ENCODE peak calls at places on chromosomes 7 and 10, in six cellular contexts. W is GM20000, N is PC-3, Q is cardiac fibroblast, D is endothelial cell, L is GM12865. Z is an unnamed sample.

GRCh38 chr7:134154581-134155130 is 27.5 kb downstream of the LRGUK start:
- DNase-seq in W (no peak), N (no peak), Q (no peak), D (no peak), L (no peak), Z (no peak)

GRCh38 chr7:101563198-101563901 is 65.7 kb downstream of the MYL10 start:
- DNase-seq in W (peak), N (no peak), Q (no peak), D (no peak), L (no peak), Z (peak)

GRCh38 chr10:71302874-71303568 is 16.0 kb upstream of the SLC29A3 start:
- DNase-seq in W (peak), N (peak), Q (peak), D (no peak), L (peak), Z (no peak)

GRCh38 chr7:24052572-24053223 is 231.3 kb upstream of the NPY start:
- DNase-seq in W (no peak), N (peak), Q (peak), D (no peak), L (no peak), Z (no peak)

GRCh38 chr10:119316729-119317097 is 109.3 kb downstream of the GRK5 start:
- DNase-seq in W (no peak), N (peak), Q (peak), D (no peak), L (no peak), Z (no peak)

GRCh38 chr7:28661826-28662225 is 249.5 kb downstream of the CREB5 start:
- DNase-seq in W (no peak), N (no peak), Q (no peak), D (no peak), L (no peak), Z (no peak)

GRCh38 chr7:47552631-47553030 is 29.3 kb downstream of the TNS3 start:
- DNase-seq in W (peak), N (peak), Q (peak), D (no peak), L (peak), Z (no peak)

GRCh38 chr10:22597142-22597541 is 117.2 kb downstream of the PIP4K2A start:
- DNase-seq in W (peak), N (no peak), Q (peak), D (no peak), L (peak), Z (no peak)

GRCh38 chr7:155667241-155667849 is 22.9 kb downstream of the RBM33 start:
- DNase-seq in W (no peak), N (no peak), Q (no peak), D (no peak), L (no peak), Z (no peak)

GRCh38 chr10:73639286-73639685 is 2.0 kb downstream of the MYOZ1 start:
- DNase-seq in W (no peak), N (no peak), Q (no peak), D (no peak), L (no peak), Z (no peak)

GRCh38 chr7:518630-519428 is 817 bp downstream of the PDGFA start:
- DNase-seq in W (peak), N (peak), Q (peak), D (peak), L (peak), Z (peak)

GRCh38 chr7:90931996-90932912 is 332.0 kb upstream of the FZD1 start:
- DNase-seq in W (peak), N (no peak), Q (peak), D (no peak), L (peak), Z (no peak)
- TF ChIP-seq CTCF in W (no peak), N (no peak), Q (no peak), D (no peak), L (no peak), Z (no peak)

GRCh38 chr10:84606428-84606827 is 278.0 kb downstream of the CCSER2 start:
- DNase-seq in W (no peak), N (no peak), Q (no peak), D (no peak), L (no peak), Z (no peak)
- TF ChIP-seq CTCF in W (no peak), N (no peak), Q (no peak), D (no peak), L (no peak), Z (no peak)

GRCh38 chr7:100493476-100494264 is 9.9 kb downstream of the NYAP1 start:
- DNase-seq in W (peak), N (no peak), Q (peak), D (peak), L (peak), Z (peak)
- TF ChIP-seq CTCF in W (no peak), N (no peak), Q (no peak), D (no peak), L (no peak), Z (no peak)

GRCh38 chr7:128030999-128031681 is at the start of gene LRRC4:
- DNase-seq in W (peak), N (no peak), Q (peak), D (peak), L (peak), Z (peak)
- TF ChIP-seq CTCF in W (no peak), N (no peak), Q (no peak), D (no peak), L (no peak), Z (no peak)

GRCh38 chr10:59285073-59285472 is 77.3 kb downstream of the FAM13C start:
- DNase-seq in W (no peak), N (no peak), Q (no peak), D (no peak), L (no peak), Z (no peak)
- TF ChIP-seq CTCF in W (no peak), N (no peak), Q (no peak), D (no peak), L (no peak), Z (no peak)

GRCh38 chr10:27861781-27862180 is 116.2 kb upstream of the MKX start:
- DNase-seq in W (no peak), N (no peak), Q (no peak), D (no peak), L (no peak), Z (no peak)

GRCh38 chr10:27865221-27865635 is 119.6 kb upstream of the MKX start:
- DNase-seq in W (no peak), N (peak), Q (no peak), D (no peak), L (no peak), Z (no peak)
- TF ChIP-seq CTCF in W (no peak), N (peak), Q (no peak), D (no peak), L (no peak), Z (no peak)

GRCh38 chr7:27099839-27100225 is 2.7 kb downstream of the HOXA2 start:
- DNase-seq in W (no peak), N (no peak), Q (no peak), D (no peak), L (no peak), Z (no peak)

GRCh38 chr7:27097686-27098492 is 2.1 kb upstream of the HOXA1 start:
- DNase-seq in W (peak), N (peak), Q (no peak), D (no peak), L (no peak), Z (no peak)

GRCh38 chr7:27096756-27097514 is 1.1 kb upstream of the HOXA1 start:
- DNase-seq in W (peak), N (peak), Q (no peak), D (no peak), L (peak), Z (no peak)

GRCh38 chr7:27099224-27099838 is 3.2 kb downstream of the HOXA2 start:
- DNase-seq in W (no peak), N (no peak), Q (no peak), D (no peak), L (no peak), Z (no peak)

DNA sequence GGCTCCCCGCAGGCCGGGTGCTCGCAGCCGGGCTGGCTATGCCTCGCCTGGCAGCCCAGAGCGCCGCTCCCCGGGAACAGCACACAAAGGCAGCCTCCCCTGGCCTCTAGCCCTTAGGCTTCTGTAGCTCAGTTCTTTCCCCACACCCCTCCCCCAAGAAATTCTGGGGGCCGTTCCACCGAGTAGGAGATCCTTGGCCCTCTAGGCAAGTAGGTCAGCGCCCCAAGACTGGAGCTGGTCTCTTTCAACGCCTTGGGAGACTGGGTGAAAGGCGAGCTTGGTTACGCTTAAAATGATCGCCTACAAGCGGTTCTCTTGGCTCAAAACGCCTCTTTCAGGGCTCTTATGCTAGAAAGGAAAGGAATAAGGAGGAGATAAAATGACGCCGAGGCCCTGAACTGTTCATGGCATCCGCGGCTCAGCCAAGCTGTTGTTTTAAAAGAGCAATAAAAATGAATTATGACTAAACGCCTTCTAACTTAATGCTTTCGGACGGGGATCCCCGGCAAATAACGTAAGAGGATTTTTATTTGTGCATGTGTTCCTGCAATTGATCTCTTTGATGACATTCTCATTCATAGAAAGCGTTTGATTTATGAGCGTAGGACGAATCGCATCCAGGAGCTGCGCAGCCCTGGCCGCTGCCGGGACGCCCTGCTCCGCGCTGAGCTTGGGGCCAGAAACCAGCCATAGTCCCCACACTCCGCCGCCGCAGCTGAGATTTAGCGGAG is 2.9 kb upstream of the HOXA1 start:
- DNase-seq in W (no peak), N (peak), Q (no peak), D (no peak), L (no peak), Z (no peak)
- TF ChIP-seq CTCF in W (no peak), N (no peak), Q (no peak), D (no peak), L (no peak), Z (no peak)

GRCh38 chr7:91784469-91784868 is 96.0 kb downstream of the MTERF1 start:
- DNase-seq in W (no peak), N (peak), Q (peak), D (no peak), L (peak), Z (no peak)
- TF ChIP-seq CTCF in W (no peak), N (peak), Q (peak), D (no peak), L (no peak), Z (no peak)

GRCh38 chr10:580796-581195 is 108.7 kb downstream of the DIP2C start:
- DNase-seq in W (no peak), N (peak), Q (peak), D (no peak), L (no peak), Z (no peak)

GRCh38 chr10:586151-586550 is 103.3 kb downstream of the DIP2C start:
- DNase-seq in W (no peak), N (no peak), Q (no peak), D (no peak), L (no peak), Z (no peak)

GRCh38 chr10:581776-582330 is 107.6 kb downstream of the DIP2C start:
- DNase-seq in W (no peak), N (no peak), Q (no peak), D (no peak), L (no peak), Z (no peak)

GRCh38 chr10:585502-585901 is 104.0 kb downstream of the DIP2C start:
- DNase-seq in W (no peak), N (no peak), Q (no peak), D (no peak), L (no peak), Z (no peak)

DNA sequence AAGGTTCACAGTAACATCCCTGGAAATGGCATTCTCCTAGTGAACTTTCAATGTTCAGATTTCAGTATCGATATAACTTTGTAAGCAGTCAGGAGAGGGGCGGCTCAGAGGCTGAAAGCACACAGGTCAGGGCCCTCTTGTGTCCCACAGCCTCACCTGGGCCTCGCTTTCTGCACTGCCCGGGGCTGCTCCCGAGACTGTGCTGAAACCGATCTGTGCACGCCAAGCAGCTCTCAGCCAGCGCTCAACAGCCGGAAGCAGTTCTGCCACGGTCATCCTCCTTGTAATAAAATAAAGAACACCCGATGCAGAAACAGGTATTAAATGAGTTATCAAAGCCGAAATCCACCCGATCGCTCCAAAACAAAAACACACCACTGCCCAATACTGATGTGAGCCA is 106.0 kb downstream of the DIP2C start:
- DNase-seq in W (no peak), N (no peak), Q (no peak), D (no peak), L (no peak), Z (no peak)
- TF ChIP-seq CTCF in W (no peak), N (no peak), Q (no peak), D (no peak), L (no peak), Z (no peak)